ENCODE peak calls at places on chromosomes 2 and 18, in eight cellular contexts. P is ovary, C is GM20000, O is HFF-Myc, R is MM.1S, E is heart right ventricle, V is body of pancreas, F is astrocyte of the spinal cord. K is an unnamed sample.

GRCh38 chr2:66897181-66897580 is 462.3 kb downstream of the MEIS1 start:
- DNase-seq in F (peak), V (peak), P (no peak), E (no peak), O (no peak), C (no peak), R (no peak), K (no peak)

GRCh38 chr18:43883886-43884285 is 606.6 kb upstream of the SYT4 start:
- DNase-seq in E (no peak), V (no peak), P (no peak), C (no peak), F (no peak), O (no peak), R (no peak), K (no peak)

GRCh38 chr18:6210349-6211173 is 204.2 kb downstream of the L3MBTL4 start:
- DNase-seq in R (no peak), E (no peak), C (no peak), O (no peak), V (no peak), F (no peak), P (no peak), K (no peak)

GRCh38 chr2:25418944-25419677 is 77.4 kb upstream of the DNMT3A start:
- DNase-seq in V (no peak), O (no peak), E (no peak), P (no peak), R (peak), C (no peak), F (no peak), K (no peak)

GRCh38 chr18:60130289-60130688 is 230.5 kb downstream of the PMAIP1 start:
- DNase-seq in C (no peak), R (no peak), P (no peak), E (no peak), F (no peak), O (no peak), V (no peak), K (no peak)

GRCh38 chr2:54879598-54880355 is 156.3 kb downstream of the EML6 start:
- DNase-seq in O (no peak), E (no peak), C (no peak), P (no peak), V (no peak), F (no peak), R (no peak), K (no peak)

GRCh38 chr18:76709659-76710645 is 112.4 kb upstream of the ZNF236 start:
- DNase-seq in C (peak), F (peak), P (peak), E (peak), V (peak), O (peak), R (peak), K (peak)

GRCh38 chr2:30958571-30959220 is 151.4 kb upstream of the CAPN13 start:
- DNase-seq in R (no peak), E (no peak), F (no peak), O (no peak), C (no peak), P (no peak), V (no peak), K (no peak)

GRCh38 chr18:68735498-68736343 is 20.8 kb upstream of the TMX3 start:
- DNase-seq in O (peak), F (peak), P (no peak), R (peak), V (no peak), E (no peak), C (peak), K (no peak)

GRCh38 chr2:152558174-152559091 is 158.8 kb downstream of the PRPF40A start:
- DNase-seq in V (no peak), O (peak), R (no peak), E (no peak), P (no peak), F (peak), C (no peak), K (no peak)

GRCh38 chr2:182650704-182651103 is 65.4 kb upstream of the DNAJC10 start:
- DNase-seq in E (no peak), O (peak), R (peak), F (peak), V (no peak), P (no peak), C (peak), K (no peak)

GRCh38 chr18:3869848-3870247 is 419.9 kb downstream of the TGIF1 start:
- DNase-seq in P (no peak), V (no peak), F (peak), R (no peak), O (peak), E (no peak), C (no peak), K (no peak)

GRCh38 chr2:154570501-154570900 is 128.0 kb upstream of the KCNJ3 start:
- DNase-seq in C (no peak), R (no peak), O (no peak), E (no peak), F (no peak), V (no peak), P (no peak), K (no peak)

GRCh38 chr2:30981519-30981918 is 156.7 kb downstream of the GALNT14 start:
- DNase-seq in V (no peak), R (no peak), F (no peak), P (peak), O (no peak), C (no peak), E (no peak), K (no peak)

GRCh38 chr2:160751021-160751420 is 257.4 kb upstream of the RBMS1 start:
- DNase-seq in P (no peak), E (no peak), O (no peak), F (peak), V (no peak), R (no peak), C (no peak), K (no peak)

GRCh38 chr2:221097568-221097915 is 474.6 kb downstream of the EPHA4 start:
- DNase-seq in V (no peak), F (peak), C (no peak), E (no peak), P (no peak), R (no peak), O (no peak), K (no peak)

GRCh38 chr2:221102896-221103688 is 469.0 kb downstream of the EPHA4 start:
- DNase-seq in E (no peak), F (no peak), V (no peak), P (no peak), R (peak), C (no peak), O (no peak), K (no peak)

GRCh38 chr2:221097949-221098348 is 474.2 kb downstream of the EPHA4 start:
- DNase-seq in R (no peak), V (no peak), E (no peak), P (no peak), O (no peak), F (no peak), C (no peak), K (no peak)

GRCh38 chr2:221103930-221104329 is 468.2 kb downstream of the EPHA4 start:
- DNase-seq in P (peak), O (no peak), E (peak), F (no peak), V (no peak), R (no peak), C (no peak), K (no peak)

DNA sequence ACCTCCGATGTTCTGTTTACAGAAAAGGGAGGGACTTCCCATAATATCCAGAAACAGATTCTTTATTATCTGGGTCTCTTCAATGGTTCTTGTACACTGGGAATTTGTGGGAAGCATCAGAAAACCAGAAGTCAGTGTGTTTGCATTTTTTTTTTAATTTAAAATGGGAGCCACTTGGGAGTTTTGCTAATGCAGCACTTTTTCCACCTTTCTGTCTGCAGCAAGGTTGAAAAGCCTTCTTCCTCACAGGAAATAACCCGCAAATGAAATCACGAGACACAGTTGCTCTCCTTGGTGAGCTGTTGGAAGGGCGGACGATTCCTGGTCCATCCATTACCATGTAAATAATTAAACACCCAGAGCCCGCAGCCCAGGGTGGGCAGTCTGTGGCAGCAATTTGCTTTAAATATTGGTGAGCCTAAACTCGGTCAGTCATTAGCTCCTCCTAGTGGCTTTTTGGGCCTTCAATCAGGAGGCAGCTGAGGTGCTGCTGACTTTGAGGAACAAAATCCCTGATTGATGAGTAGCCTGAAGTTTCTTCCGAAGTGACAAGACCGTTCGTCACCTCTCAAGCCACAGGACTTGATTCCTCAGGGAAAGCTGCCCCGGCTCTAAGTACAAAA is 471.5 kb downstream of the EPHA4 start:
- DNase-seq in C (no peak), P (no peak), O (no peak), F (peak), E (no peak), V (no peak), R (no peak), K (no peak)
- TF ChIP-seq CTCF in C (peak), P (no peak), O (peak), F (peak), E (peak), V (no peak), R (no peak), K (no peak)

GRCh38 chr18:9707381-9708056 is 582 bp upstream of the RAB31 start:
- DNase-seq in O (no peak), R (no peak), F (peak), P (no peak), C (no peak), E (no peak), V (no peak), K (no peak)

GRCh38 chr18:9710037-9710436 is 1.9 kb downstream of the RAB31 start:
- DNase-seq in F (no peak), O (no peak), P (no peak), V (no peak), R (no peak), E (no peak), C (no peak), K (no peak)

GRCh38 chr18:9706081-9706935 is 1.8 kb upstream of the RAB31 start:
- DNase-seq in F (no peak), R (no peak), O (no peak), C (no peak), P (no peak), E (no peak), V (no peak), K (no peak)

GRCh38 chr18:9708882-9709877 is 1.1 kb downstream of the RAB31 start:
- DNase-seq in O (no peak), P (peak), R (peak), V (no peak), E (no peak), F (no peak), C (peak), K (peak)

GRCh38 chr18:9708057-9708881 is at the start of gene RAB31:
- DNase-seq in P (peak), O (no peak), C (peak), R (peak), V (peak), F (peak), E (peak), K (peak)
- TF ChIP-seq CTCF in P (no peak), O (no peak), C (no peak), R (no peak), V (no peak), F (peak), E (peak), K (no peak)

DNA sequence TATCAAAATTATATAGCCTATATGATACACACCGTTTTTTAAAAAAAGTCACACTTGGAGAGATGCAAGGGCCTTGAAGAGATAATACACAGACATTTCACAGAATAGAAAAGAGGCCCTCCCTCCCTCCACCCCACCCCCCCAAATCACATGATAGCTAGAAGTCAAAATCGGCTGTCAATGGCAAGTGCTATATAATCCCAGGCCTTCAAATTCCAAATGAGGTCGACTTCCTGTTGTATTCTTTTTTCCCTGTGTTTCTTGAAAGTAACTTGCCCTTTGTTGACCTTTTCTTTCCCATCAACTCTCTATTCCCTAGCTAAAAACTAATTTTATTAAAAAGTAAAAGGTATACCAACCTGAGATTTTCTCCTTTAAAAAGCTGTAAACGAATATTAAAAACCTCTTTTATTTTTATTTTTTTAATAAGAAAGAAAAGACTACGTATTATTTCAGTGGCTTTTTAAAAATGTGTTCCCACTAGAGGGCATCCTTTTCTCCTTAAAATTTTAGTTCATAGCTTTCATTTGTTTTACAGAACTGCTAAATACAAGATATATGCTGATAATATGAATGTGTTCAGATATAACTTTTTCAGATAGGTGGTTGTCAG is 46.6 kb downstream of the KCMF1 start:
- DNase-seq in E (no peak), P (no peak), F (peak), C (no peak), V (no peak), O (no peak), R (no peak), K (no peak)
- TF ChIP-seq CTCF in E (peak), P (no peak), F (peak), C (no peak), V (peak), O (peak), R (peak), K (peak)

DNA sequence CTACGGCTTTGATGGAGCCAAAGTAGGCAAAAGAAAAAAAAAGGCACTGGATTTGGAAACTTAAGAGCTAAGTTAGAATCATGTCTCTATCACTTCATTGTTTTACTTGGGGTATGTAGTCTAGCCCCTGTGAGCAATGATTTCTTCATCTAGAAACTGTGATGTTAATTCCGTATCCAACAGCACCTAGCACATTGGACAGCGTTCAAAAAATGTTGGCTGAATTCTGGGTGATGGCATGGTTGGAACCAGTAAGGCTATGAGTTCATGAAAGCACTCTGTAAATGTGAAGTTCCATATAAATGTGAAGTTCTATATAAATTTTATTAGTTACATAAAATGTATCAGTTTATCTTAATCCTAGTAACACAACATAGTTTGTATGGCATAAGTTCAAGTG is 308.5 kb upstream of the HNMT start:
- DNase-seq in C (no peak), P (no peak), O (no peak), F (no peak), V (no peak), R (no peak), E (no peak), K (no peak)
- TF ChIP-seq CTCF in C (no peak), P (no peak), O (no peak), F (no peak), V (no peak), R (no peak), E (no peak), K (no peak)

GRCh38 chr2:144096531-144096930 is 423.4 kb downstream of the ZEB2 start:
- DNase-seq in E (no peak), C (no peak), F (no peak), V (no peak), P (no peak), O (no peak), R (no peak), K (no peak)

GRCh38 chr2:144097440-144098225 is 422.3 kb downstream of the ZEB2 start:
- DNase-seq in E (no peak), P (no peak), F (no peak), O (no peak), V (no peak), C (no peak), R (no peak), K (no peak)

GRCh38 chr2:144099340-144099739 is 420.6 kb downstream of the ZEB2 start:
- DNase-seq in O (no peak), E (no peak), C (no peak), F (no peak), R (no peak), P (no peak), V (no peak), K (no peak)

GRCh38 chr2:144102386-144102785 is 417.5 kb downstream of the ZEB2 start:
- DNase-seq in C (no peak), R (no peak), P (no peak), F (no peak), E (no peak), V (no peak), O (no peak), K (no peak)

DNA sequence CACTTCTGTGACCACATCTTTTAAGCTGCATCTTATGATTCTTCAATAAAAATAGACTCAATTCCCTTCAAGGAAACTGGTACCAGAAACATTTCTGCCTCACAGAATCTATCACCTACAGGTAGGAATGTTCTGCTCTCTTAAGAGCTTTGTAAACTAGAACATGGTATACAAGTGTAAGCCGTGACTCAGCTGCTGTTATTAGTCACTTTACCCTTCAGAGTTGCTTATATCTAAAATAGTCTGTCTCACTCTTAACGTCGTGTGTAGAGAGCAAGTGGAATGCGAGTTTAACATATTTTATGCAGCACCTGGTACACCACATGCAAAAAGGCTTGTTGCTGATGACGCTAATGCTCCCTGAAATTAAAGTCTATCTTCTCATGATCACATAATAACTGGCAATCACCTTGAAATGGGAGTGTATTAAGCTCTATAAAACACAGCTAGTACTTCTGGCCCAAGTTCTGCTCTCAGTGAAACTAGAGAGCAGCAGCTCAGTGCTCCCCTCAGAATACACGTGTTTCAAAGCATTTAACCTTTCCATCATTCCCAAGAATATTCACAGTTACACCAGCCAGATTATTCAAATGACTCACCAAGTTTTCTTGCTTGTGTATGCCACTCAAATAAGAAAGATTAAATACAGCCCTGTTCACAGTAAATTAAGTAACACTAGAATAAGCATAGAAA is 420.0 kb downstream of the ZEB2 start:
- DNase-seq in V (no peak), R (no peak), O (no peak), P (no peak), C (no peak), F (peak), E (no peak), K (no peak)
- TF ChIP-seq CTCF in V (no peak), R (no peak), O (peak), P (no peak), C (no peak), F (peak), E (no peak), K (peak)

K was measured in lower lobe of right lung.